ENCODE peak calls at places on chromosomes 7 and 10, in six cellular contexts. M is activated CD4-positive, alpha-beta T cell treated with anti-CD3 and anti-CD28 coated beads for 24 hours; W is GM04504; S is RPMI7951; E is posterior cingulate gyrus; D is nucleus accumbens. K is an unnamed sample.

GRCh38 chr7:106768324-106768751 is 96.7 kb upstream of the PIK3CG start:
- DNase-seq in D (no peak), S (peak), W (no peak), M (no peak), E (no peak), K (no peak)

GRCh38 chr10:112361951-112362770 is 11.8 kb upstream of the ACSL5 start:
- DNase-seq in W (peak), S (peak), E (no peak), D (no peak), M (no peak), K (no peak)

GRCh38 chr10:28284126-28284525 is 18.7 kb downstream of the MPP7 start:
- DNase-seq in E (no peak), S (no peak), W (no peak), M (no peak), D (no peak), K (no peak)

GRCh38 chr7:122219253-122219865 is 75.3 kb upstream of the AASS start:
- DNase-seq in E (no peak), M (no peak), D (no peak), W (peak), S (peak), K (no peak)

GRCh38 chr7:1550005-1550845 is 5.8 kb downstream of the TMEM184A start:
- DNase-seq in S (no peak), E (no peak), D (no peak), M (no peak), W (no peak), K (no peak)

GRCh38 chr10:13206546-13207443 is 27.4 kb downstream of the UCMA start:
- DNase-seq in D (no peak), S (peak), W (no peak), M (no peak), E (no peak), K (no peak)

GRCh38 chr7:139647812-139648616 is 124.5 kb downstream of the CLEC2L start:
- DNase-seq in D (no peak), M (no peak), W (no peak), S (no peak), E (peak), K (no peak)

GRCh38 chr7:55977831-55978230 is 13.4 kb downstream of the NIPSNAP2 start:
- DNase-seq in D (no peak), W (peak), S (no peak), M (no peak), E (no peak), K (no peak)

GRCh38 chr10:127996586-127996985 is 89.7 kb downstream of the PTPRE start:
- DNase-seq in M (no peak), W (no peak), S (no peak), D (no peak), E (no peak), K (no peak)

GRCh38 chr7:21911341-21911875 is 34.3 kb downstream of the CDCA7L start:
- DNase-seq in W (peak), S (no peak), D (no peak), M (no peak), E (no peak), K (no peak)

GRCh38 chr7:128908750-128909385 is 1.6 kb downstream of the KCP start:
- DNase-seq in D (no peak), S (no peak), M (no peak), W (no peak), E (no peak), K (no peak)